ENCODE peak calls at places on chromosomes 3 and 15, in seven cellular contexts. B is adrenal gland, N is neural progenitor cell, Q is endodermal cell, G is astrocyte, W is PC-9, H is lower lobe of right lung. A is an unnamed sample.

GRCh38 chr15:79981861-79982455 is 11.0 kb upstream of the BCL2A1 start:
- DNase-seq in W (no peak), Q (no peak), H (no peak), N (no peak), B (no peak), G (no peak), A (no peak)

GRCh38 chr3:27680517-27681246 is 41.4 kb downstream of the EOMES start:
- DNase-seq in H (no peak), G (peak), W (peak), Q (peak), B (peak), N (peak), A (no peak)

GRCh38 chr3:181317521-181317920 is 328.0 kb upstream of the DNAJC19 start:
- DNase-seq in H (no peak), G (no peak), W (no peak), B (no peak), N (peak), Q (no peak), A (no peak)

GRCh38 chr3:180409883-180410282 is 192.1 kb upstream of the TTC14 start:
- DNase-seq in Q (no peak), G (no peak), H (no peak), B (no peak), W (no peak), N (no peak), A (no peak)

GRCh38 chr3:165837058-165837525 is at the start of gene BCHE:
- DNase-seq in Q (peak), W (no peak), G (peak), B (peak), H (no peak), N (peak), A (no peak)

GRCh38 chr3:162538906-162539305 is 1042.3 kb downstream of the OTOL1 start:
- DNase-seq in N (no peak), Q (no peak), B (no peak), W (no peak), H (no peak), G (no peak), A (no peak)

GRCh38 chr15:91867581-91868026 is 14.1 kb downstream of the SLCO3A1 start:
- DNase-seq in N (no peak), W (peak), G (peak), H (peak), B (peak), Q (peak), A (peak)

GRCh38 chr3:190718097-190718496 is 144.4 kb downstream of the GMNC start:
- DNase-seq in G (no peak), N (no peak), B (no peak), Q (peak), W (no peak), H (no peak), A (no peak)

GRCh38 chr3:5053021-5053831 is 68.9 kb upstream of the ARL8B start:
- DNase-seq in G (peak), H (peak), W (peak), B (peak), Q (no peak), N (no peak), A (no peak)

GRCh38 chr15:63560741-63561448 is 36.3 kb upstream of the FBXL22 start:
- DNase-seq in B (no peak), W (no peak), H (no peak), G (no peak), N (peak), Q (no peak), A (no peak)

GRCh38 chr15:56040081-56041035 is 46.9 kb upstream of the NEDD4 start:
- DNase-seq in Q (no peak), B (peak), W (peak), N (peak), G (peak), H (peak), A (peak)

GRCh38 chr3:47440131-47440530 is 35.6 kb downstream of the SCAP start:
- DNase-seq in W (no peak), Q (peak), H (no peak), G (no peak), N (peak), B (no peak), A (no peak)

GRCh38 chr3:146498002-146498736 is 28.8 kb upstream of the PLSCR2 start:
- DNase-seq in B (no peak), G (no peak), W (no peak), H (no peak), Q (no peak), N (no peak), A (no peak)

GRCh38 chr3:37149246-37149645 is 25.1 kb downstream of the LRRFIP2 start:
- DNase-seq in W (no peak), N (no peak), Q (no peak), G (no peak), H (peak), B (peak), A (no peak)

GRCh38 chr3:118909751-118910150 is 124.9 kb downstream of the IGSF11 start:
- DNase-seq in H (no peak), G (peak), N (no peak), Q (no peak), B (no peak), W (no peak), A (no peak)

GRCh38 chr3:58249358-58250092 is 11.9 kb downstream of the ABHD6 start:
- DNase-seq in G (no peak), B (no peak), N (peak), H (no peak), Q (peak), W (no peak), A (no peak)

GRCh38 chr3:4356225-4356540 is 53.0 kb downstream of the SETMAR start:
- DNase-seq in N (no peak), W (no peak), G (no peak), H (no peak), B (no peak), Q (no peak), A (no peak)

GRCh38 chr15:62486041-62486440 is 321.0 kb upstream of the C2CD4B start:
- DNase-seq in B (no peak), Q (no peak), H (no peak), W (no peak), G (peak), N (no peak), A (no peak)

GRCh38 chr15:90141646-90142045 is 39.4 kb upstream of the IDH2 start:
- DNase-seq in Q (no peak), G (peak), W (no peak), B (no peak), N (no peak), H (no peak), A (no peak)

GRCh38 chr3:133575121-133575520 is 1.6 kb downstream of the CDV3 start:
- DNase-seq in G (no peak), N (no peak), Q (no peak), H (no peak), W (no peak), B (no peak), A (no peak)

DNA sequence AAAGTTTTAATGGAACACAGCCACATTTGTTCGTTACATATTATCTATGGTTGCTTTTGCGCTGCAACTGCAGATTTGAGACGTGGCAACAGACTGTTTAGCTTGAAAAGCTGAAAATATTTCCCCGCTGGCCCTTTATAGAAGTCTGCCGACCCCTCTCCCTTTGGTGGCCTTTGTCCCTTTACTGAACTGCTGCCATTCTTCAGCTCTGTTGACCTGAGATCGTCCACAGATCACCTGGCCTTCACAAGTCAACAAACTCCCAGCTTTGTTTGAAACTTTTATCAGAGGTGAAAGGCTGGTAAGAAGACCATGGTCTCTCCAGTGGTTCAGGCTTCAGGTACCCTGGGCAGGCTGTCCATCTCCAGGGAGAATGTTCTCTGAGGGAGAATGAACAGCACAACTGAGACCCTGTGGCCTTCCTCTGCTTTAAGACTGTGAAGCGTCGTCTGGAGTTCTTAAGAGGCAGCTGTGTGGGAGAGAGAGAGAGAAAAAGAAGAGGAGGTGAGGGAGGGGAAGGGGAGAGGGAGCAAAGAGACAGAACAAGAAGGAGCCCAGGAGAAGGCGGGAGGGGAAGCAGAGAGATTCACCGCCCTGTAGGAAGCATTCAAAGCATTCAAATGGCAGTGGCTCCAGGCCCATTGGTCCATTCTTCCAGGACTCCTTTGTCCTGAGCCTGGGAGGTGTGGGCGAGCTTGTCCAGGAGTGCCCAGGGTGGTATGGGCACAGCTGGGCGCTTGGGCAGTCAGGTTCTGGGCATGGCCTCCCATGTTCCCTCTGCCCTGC is 53.7 kb upstream of the INSYN1 start:
- DNase-seq in H (no peak), B (no peak), W (no peak), Q (no peak), G (no peak), N (peak), A (no peak)
- H3K27ac ChIP-seq in H (no peak), B (no peak), W (no peak), Q (no peak), G (no peak), N (no peak), A (no peak)

GRCh38 chr3:79406175-79406574 is 361.6 kb downstream of the ROBO1 start:
- DNase-seq in Q (peak), W (no peak), B (no peak), H (no peak), G (no peak), N (no peak), A (no peak)
- TF ChIP-seq CTCF in Q (peak), W (no peak), B (no peak), H (no peak), G (no peak), N (peak), A (no peak)

GRCh38 chr3:100869787-100870186 is 123.4 kb downstream of the ABI3BP start:
- DNase-seq in H (no peak), N (no peak), Q (no peak), B (no peak), G (peak), W (no peak), A (no peak)

GRCh38 chr3:100868894-100869293 is 124.3 kb downstream of the ABI3BP start:
- DNase-seq in G (no peak), N (no peak), Q (no peak), H (no peak), B (no peak), W (no peak), A (no peak)

GRCh38 chr3:100871307-100871706 is 121.9 kb downstream of the ABI3BP start:
- DNase-seq in B (no peak), G (no peak), W (no peak), N (no peak), Q (no peak), H (no peak), A (no peak)

GRCh38 chr3:100864471-100865268 is 128.6 kb downstream of the ABI3BP start:
- DNase-seq in H (no peak), N (no peak), G (no peak), B (no peak), W (no peak), Q (no peak), A (no peak)

GRCh38 chr3:100865442-100865841 is 127.8 kb downstream of the ABI3BP start:
- DNase-seq in Q (no peak), H (no peak), N (no peak), W (no peak), G (peak), B (no peak), A (no peak)
- H3K27ac ChIP-seq in Q (no peak), H (no peak), N (no peak), W (no peak), G (no peak), B (no peak), A (no peak)

DNA sequence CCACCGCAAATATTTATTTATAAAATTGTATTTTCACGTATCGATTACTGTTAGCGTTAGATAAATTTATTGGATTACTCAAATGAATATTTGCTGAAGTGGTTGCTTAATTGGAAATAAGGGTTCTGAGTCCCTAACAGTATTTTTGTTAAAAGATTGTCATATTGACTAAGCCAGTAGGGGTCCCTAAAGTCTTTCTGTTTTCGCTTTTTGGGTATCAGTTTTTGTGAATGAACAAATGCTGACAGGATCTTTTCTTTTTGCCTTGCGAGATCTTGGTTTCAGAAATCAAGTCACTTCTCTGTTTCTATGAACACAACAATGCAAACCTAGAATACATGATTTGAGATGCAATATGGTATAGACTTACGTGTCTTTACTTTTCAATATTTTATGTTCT is 7.1 kb downstream of the RAD51 start:
- DNase-seq in B (no peak), Q (no peak), H (no peak), G (no peak), N (no peak), W (no peak), A (no peak)
- TF ChIP-seq CTCF in B (no peak), Q (peak), H (no peak), G (peak), N (peak), W (peak), A (no peak)

A was measured in RWPE1.